ENCODE peak calls at places on chromosomes 11 and 22, in five cellular contexts. X is NCI-H1092 treated with DMSO at 0.1 percent for 48 hours, C is head of caudate nucleus, V is mesenteric fat pad, G is epithelial cell of esophagus. I is an unnamed sample.

GRCh38 chr22:39130152-39130704 is 22.3 kb downstream of the CBX7 start:
- DNase-seq in X (no peak), C (no peak), V (no peak), G (no peak), I (no peak)

GRCh38 chr22:49380095-49380827 is 447.4 kb downstream of the BRD1 start:
- DNase-seq in X (no peak), C (peak), V (peak), G (no peak), I (no peak)

GRCh38 chr11:27696112-27696511 is 4.1 kb downstream of the BDNF start:
- DNase-seq in X (no peak), C (no peak), V (no peak), G (no peak), I (no peak)

GRCh38 chr11:107665016-107665415 is 46.8 kb downstream of the SLN start:
- DNase-seq in X (no peak), C (peak), V (no peak), G (no peak), I (no peak)

GRCh38 chr11:1574256-1575242 is 2.5 kb upstream of the DUSP8 start:
- DNase-seq in X (peak), C (peak), V (no peak), G (peak), I (no peak)

GRCh38 chr22:34055525-34056200 is 135.4 kb upstream of the LARGE1 start:
- DNase-seq in X (peak), C (no peak), V (no peak), G (peak), I (no peak)

GRCh38 chr11:69499946-69500284 is 18.5 kb downstream of the LINC01488 start:
- DNase-seq in X (no peak), C (no peak), V (no peak), G (no peak), I (no peak)

GRCh38 chr11:456533-456932 is 6.5 kb downstream of the PTDSS2 start:
- DNase-seq in X (no peak), C (no peak), V (no peak), G (no peak), I (no peak)